ENCODE peak calls at places on chromosomes 13 and 19, in nine cellular contexts. F is heart right ventricle; V is GM23248; E is tibial artery; K is mesendoderm; T is effector memory CD4-positive, alpha-beta T cell; D is Panc1; I is PC-9; N is A549. Y is an unnamed sample.

GRCh38 chr13:39600766-39601165 is 2.2 kb downstream of the LHFPL6 start:
- DNase-seq in F (peak; percentile 73), V (peak; percentile 33), E (peak; percentile 80), K (peak; percentile 78), T (no peak), D (no peak), I (no peak), N (no peak), Y (no peak)

GRCh38 chr19:18919895-18920204 is 335 bp downstream of the DDX49 start:
- DNase-seq in F (no peak), V (peak; percentile 61), E (no peak), K (no peak), T (no peak), D (no peak), I (no peak), N (no peak), Y (no peak)

GRCh38 chr19:19900124-19900523 is 622 bp upstream of the ZNF93 start:
- DNase-seq in F (no peak), V (peak; percentile 75), E (no peak), K (peak; percentile 81), T (no peak), D (no peak), I (no peak), N (no peak), Y (no peak)

GRCh38 chr19:52722062-52723005 is 12.5 kb downstream of the ZNF611 start:
- DNase-seq in F (no peak), V (peak; percentile 95), E (no peak), K (no peak), T (no peak), D (no peak), I (peak; percentile 96), N (no peak), Y (peak; percentile 64)

GRCh38 chr19:18390075-18390909 is 4.3 kb downstream of the GDF15 start:
- DNase-seq in F (no peak), V (no peak), E (no peak), K (no peak), T (no peak), D (no peak), I (no peak), N (no peak), Y (no peak)

GRCh38 chr13:43965446-43965845 is 85.7 kb downstream of the LACC1 start:
- DNase-seq in F (no peak), V (no peak), E (no peak), K (no peak), T (no peak), D (no peak), I (no peak), N (no peak), Y (no peak)

GRCh38 chr13:33487575-33488243 is 202.2 kb upstream of the STARD13 start:
- DNase-seq in F (peak; percentile 19), V (peak; percentile 67), E (no peak), K (peak; percentile 74), T (no peak), D (no peak), I (no peak), N (no peak), Y (no peak)

GRCh38 chr13:74194856-74195255 is 60.7 kb upstream of the KLF12 start:
- DNase-seq in F (no peak), V (no peak), E (no peak), K (no peak), T (no peak), D (no peak), I (no peak), N (no peak), Y (no peak)

GRCh38 chr13:73902847-73903246 is 231.4 kb downstream of the KLF12 start:
- DNase-seq in F (no peak), V (no peak), E (no peak), K (no peak), T (no peak), D (no peak), I (no peak), N (no peak), Y (no peak)

GRCh38 chr13:45219938-45220375 is 19.1 kb upstream of the KCTD4 start:
- DNase-seq in F (no peak), V (peak; percentile 63), E (no peak), K (peak; percentile 67), T (no peak), D (peak; percentile 53), I (peak; percentile 100), N (peak; percentile 13), Y (no peak)

GRCh38 chr19:42089191-42089750 is 13.3 kb downstream of the ZNF574 start:
- DNase-seq in F (no peak), V (no peak), E (no peak), K (no peak), T (no peak), D (no peak), I (no peak), N (no peak), Y (no peak)
- H3K4me3 ChIP-seq in F (no peak overlapping the region), V (no peak overlapping the region), E (no peak overlapping the region), K (no peak overlapping the region), T (no peak overlapping the region), D (no peak overlapping the region), I (no peak overlapping the region), N (no peak overlapping the region), Y (peak overlapping the region; percentile 21)

DNA sequence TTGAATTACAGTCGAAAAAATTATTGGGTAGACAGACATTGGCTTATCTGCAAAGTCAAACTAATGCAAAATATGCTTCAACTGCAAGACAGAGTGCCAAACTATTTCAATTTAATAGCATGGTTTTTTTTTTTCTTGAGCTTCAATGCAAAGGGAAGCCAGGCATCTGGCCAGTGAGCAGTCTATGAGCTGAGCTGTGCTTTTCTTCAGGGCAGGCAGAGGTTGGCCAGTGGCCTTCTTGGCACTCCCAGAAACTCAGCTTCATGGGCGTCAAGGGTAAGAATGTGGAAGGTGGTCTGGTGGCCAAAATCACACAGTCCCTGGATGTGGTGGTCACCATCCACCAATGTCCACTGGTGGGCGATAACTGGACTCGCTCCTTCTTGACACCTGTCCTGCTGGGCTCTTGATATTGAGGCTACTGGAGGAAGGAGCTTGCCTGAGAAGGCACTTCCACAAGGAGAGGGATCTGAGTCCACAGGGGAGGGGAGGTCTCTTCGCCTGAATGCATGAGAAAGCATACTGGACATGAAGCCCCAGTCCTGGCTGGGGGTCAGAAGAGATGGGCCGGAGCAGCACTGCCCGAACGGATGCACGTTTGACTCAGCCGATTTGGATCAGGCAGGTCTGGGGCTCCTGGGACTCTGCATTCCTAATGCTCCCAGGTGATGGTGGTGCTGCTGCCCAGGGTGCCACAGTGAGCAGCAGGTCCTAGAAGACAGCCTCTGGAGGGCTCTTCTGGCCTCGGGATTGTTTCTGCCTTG is 17.1 kb downstream of the COL4A2 start:
- DNase-seq in F (no peak), V (no peak), E (peak; percentile 63), K (no peak), T (no peak), D (no peak), I (no peak), N (no peak), Y (no peak)
- H3K4me1 ChIP-seq in F (peaks cover 81% of the 10 kb centered on the region), V (peaks cover 66% of the 10 kb centered on the region), E (peaks cover 90% of the 10 kb centered on the region), K (peaks cover 12% of the 10 kb centered on the region), T (no peaks in the 10 kb centered on the region), D (no peaks in the 10 kb centered on the region), I (peaks cover 30% of the 10 kb centered on the region), N (peaks cover 71% of the 10 kb centered on the region), Y (peaks cover 95% of the 10 kb centered on the region)

GRCh38 chr19:17335575-17335974 is 920 bp upstream of the ANO8 start:
- DNase-seq in F (no peak), V (no peak), E (no peak), K (no peak), T (no peak), D (no peak), I (no peak), N (no peak), Y (no peak)
- H3K27ac ChIP-seq in F (no peak overlapping the region), V (no peak overlapping the region), E (no peak overlapping the region), K (no peak overlapping the region), T (no peak overlapping the region), D (peak overlapping the region; percentile 98), I (no peak overlapping the region), N (no peak overlapping the region), Y (no peak overlapping the region)

GRCh38 chr19:29758863-29759262 is 43.8 kb upstream of the C19orf12 start:
- DNase-seq in F (no peak), V (no peak), E (no peak), K (no peak), T (no peak), D (no peak), I (no peak), N (no peak), Y (no peak)

GRCh38 chr19:29761575-29762225 is 46.6 kb upstream of the C19orf12 start:
- DNase-seq in F (no peak), V (no peak), E (no peak), K (no peak), T (no peak), D (no peak), I (no peak), N (no peak), Y (no peak)

GRCh38 chr19:29759359-29759758 is 44.3 kb upstream of the C19orf12 start:
- DNase-seq in F (no peak), V (no peak), E (no peak), K (no peak), T (no peak), D (no peak), I (no peak), N (no peak), Y (no peak)

GRCh38 chr19:29757551-29757950 is 42.5 kb upstream of the C19orf12 start:
- DNase-seq in F (no peak), V (no peak), E (no peak), K (no peak), T (no peak), D (no peak), I (no peak), N (no peak), Y (no peak)

DNA sequence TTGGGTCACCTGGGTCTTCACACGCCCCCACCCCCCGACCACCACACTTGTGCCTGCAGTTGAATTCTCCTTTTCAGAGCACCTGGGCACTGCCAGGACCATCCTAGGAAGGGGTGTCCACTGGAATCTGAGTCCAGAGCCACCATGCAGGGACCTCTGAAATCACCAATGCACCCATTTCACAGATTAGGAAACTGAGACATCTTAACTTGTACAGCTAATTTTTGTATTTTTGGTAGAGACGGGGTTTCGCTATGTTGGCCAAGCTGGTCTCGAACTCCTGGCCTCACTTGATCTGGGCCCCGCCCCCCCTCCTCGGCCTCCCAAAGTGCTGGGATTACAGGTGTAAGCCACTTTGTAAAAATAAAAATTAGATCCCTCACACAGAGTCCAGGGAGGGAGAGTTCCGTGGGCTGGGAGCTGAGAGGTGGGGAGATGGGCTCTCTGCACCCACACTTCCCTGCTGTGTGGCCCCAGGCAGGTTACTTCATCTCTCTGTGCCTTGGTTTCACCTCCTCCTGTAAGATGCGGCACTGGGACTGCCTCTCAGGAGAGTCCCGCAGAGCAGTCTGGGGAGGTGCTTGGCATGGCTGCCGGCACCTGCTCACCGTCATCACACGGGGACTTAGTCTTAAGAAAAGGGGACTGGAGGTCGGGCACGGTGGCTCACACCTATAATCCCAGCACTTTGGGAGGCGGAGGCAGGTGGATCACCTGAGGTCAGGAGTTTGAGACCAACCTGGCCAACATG is 45.9 kb upstream of the C19orf12 start:
- DNase-seq in F (no peak), V (no peak), E (no peak), K (no peak), T (no peak), D (no peak), I (no peak), N (no peak), Y (no peak)
- H3K4me3 ChIP-seq in F (no peak overlapping the region), V (no peak overlapping the region), E (no peak overlapping the region), K (no peak overlapping the region), T (no peak overlapping the region), D (no peak overlapping the region), I (no peak overlapping the region), N (no peak overlapping the region), Y (no peak overlapping the region)

GRCh38 chr13:99421271-99421670 is 80.0 kb upstream of the TM9SF2 start:
- DNase-seq in F (no peak), V (no peak), E (no peak), K (no peak), T (no peak), D (no peak), I (no peak), N (no peak), Y (no peak)
- H3K4me1 ChIP-seq in F (no peaks in the 10 kb centered on the region), V (no peaks in the 10 kb centered on the region), E (no peaks in the 10 kb centered on the region), K (peaks cover 6% of the 10 kb centered on the region), T (peaks cover 29% of the 10 kb centered on the region), D (no peaks in the 10 kb centered on the region), I (no peaks in the 10 kb centered on the region), N (no peaks in the 10 kb centered on the region), Y (peaks cover 8% of the 10 kb centered on the region)

GRCh38 chr19:3656747-3657394 is 30.3 kb upstream of the CACTIN start:
- DNase-seq in F (no peak), V (no peak), E (no peak), K (no peak), T (no peak), D (no peak), I (no peak), N (no peak), Y (no peak)
- H3K27ac ChIP-seq in F (no peak overlapping the region), V (no peak overlapping the region), E (no peak overlapping the region), K (no peak overlapping the region), T (no peak overlapping the region), D (no peak overlapping the region), I (no peak overlapping the region), N (no peak overlapping the region), Y (no peak overlapping the region)

Y was measured in SJSA1.